ENCODE peak calls at places on chromosomes 7 and 10, in eight cellular contexts. Z is AG04450, K is H9, C is upper lobe of left lung, Y is uterus, Q is GM13977, T is fibroblast of mammary gland, F is activated B cell treated with CpG ODN at 0.5 μM for 24 hours. L is an unnamed sample.

GRCh38 chr10:17817790-17818189 is 8.6 kb downstream of the MRC1 start:
- DNase-seq in Z (no peak), K (no peak), C (no peak), Y (no peak), Q (no peak), T (no peak), F (no peak), L (no peak)

GRCh38 chr10:35768011-35768410 is 125.9 kb upstream of the FZD8 start:
- DNase-seq in Z (no peak), K (no peak), C (no peak), Y (no peak), Q (no peak), T (no peak), F (no peak), L (no peak)

GRCh38 chr10:99631496-99631895 is 11.3 kb upstream of the SLC25A28 start:
- DNase-seq in Z (no peak), K (no peak), C (no peak), Y (no peak), Q (no peak), T (peak), F (no peak), L (no peak)

GRCh38 chr7:67429735-67430134 is 433.1 kb downstream of the TYW1 start:
- DNase-seq in Z (no peak), K (no peak), C (no peak), Y (no peak), Q (no peak), T (no peak), F (no peak), L (no peak)

GRCh38 chr10:15719062-15719898 is 442 bp downstream of the ITGA8 start:
- DNase-seq in Z (no peak), K (peak), C (peak), Y (no peak), Q (peak), T (no peak), F (no peak), L (peak)

GRCh38 chr7:50599385-50599784 is 34.2 kb upstream of the DDC start:
- DNase-seq in Z (no peak), K (no peak), C (no peak), Y (no peak), Q (no peak), T (no peak), F (no peak), L (no peak)

GRCh38 chr10:110430369-110431273 is 67.1 kb upstream of the DUSP5 start:
- DNase-seq in Z (no peak), K (no peak), C (no peak), Y (no peak), Q (no peak), T (peak), F (no peak), L (no peak)

GRCh38 chr7:45174966-45175765 is 17.6 kb downstream of the RAMP3 start:
- DNase-seq in Z (no peak), K (no peak), C (no peak), Y (no peak), Q (no peak), T (no peak), F (no peak), L (no peak)

GRCh38 chr7:92836489-92837213 is at the start of gene CDK6:
- DNase-seq in Z (no peak), K (peak), C (peak), Y (peak), Q (peak), T (peak), F (peak), L (peak)

GRCh38 chr7:13279854-13280435 is 592.5 kb downstream of the ARL4A start:
- DNase-seq in Z (peak), K (no peak), C (no peak), Y (no peak), Q (no peak), T (peak), F (no peak), L (no peak)

GRCh38 chr10:124253006-124253405 is 159.6 kb upstream of the CHST15 start:
- DNase-seq in Z (no peak), K (no peak), C (no peak), Y (no peak), Q (no peak), T (no peak), F (no peak), L (no peak)

GRCh38 chr7:130733866-130734524 is at the start of gene KLF14:
- DNase-seq in Z (no peak), K (peak), C (peak), Y (peak), Q (peak), T (peak), F (peak), L (peak)

GRCh38 chr10:117552156-117552620 is 9.6 kb downstream of the EMX2 start:
- DNase-seq in Z (no peak), K (peak), C (peak), Y (peak), Q (no peak), T (no peak), F (no peak), L (no peak)

GRCh38 chr10:117554371-117554770 is 11.8 kb downstream of the EMX2 start:
- DNase-seq in Z (no peak), K (no peak), C (no peak), Y (no peak), Q (no peak), T (no peak), F (no peak), L (no peak)

GRCh38 chr10:117552759-117553158 is 10.2 kb downstream of the EMX2 start:
- DNase-seq in Z (no peak), K (no peak), C (no peak), Y (no peak), Q (no peak), T (no peak), F (no peak), L (no peak)

GRCh38 chr10:117553815-117554172 is 11.2 kb downstream of the EMX2 start:
- DNase-seq in Z (no peak), K (no peak), C (no peak), Y (no peak), Q (no peak), T (no peak), F (no peak), L (no peak)

GRCh38 chr10:117553171-117553814 is 10.7 kb downstream of the EMX2 start:
- DNase-seq in Z (no peak), K (peak), C (peak), Y (peak), Q (no peak), T (no peak), F (no peak), L (no peak)
- TF ChIP-seq CTCF in Z (no peak), K (peak), C (no peak), Y (peak), Q (no peak), T (no peak), F (no peak), L (no peak)

DNA sequence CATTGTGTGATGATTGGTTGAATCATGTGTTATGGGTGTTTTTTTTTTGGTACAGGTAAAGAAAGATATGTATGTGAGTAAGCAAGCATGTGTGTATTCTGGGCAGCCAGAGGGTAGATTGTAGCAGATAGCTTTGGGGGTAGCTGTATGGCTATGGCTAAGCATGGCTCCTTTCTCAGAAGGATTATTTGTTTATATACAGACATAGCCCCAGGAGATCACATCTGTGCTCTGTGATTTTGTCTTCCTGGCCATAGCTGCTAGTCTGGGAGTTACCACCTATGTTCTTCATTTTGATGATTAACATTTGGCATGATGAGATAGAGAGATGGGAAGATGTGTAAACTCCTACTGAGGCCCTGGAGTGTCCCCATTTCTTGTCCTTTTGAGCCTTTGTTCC is 23.2 kb upstream of the ICA1 start:
- DNase-seq in Z (no peak), K (no peak), C (no peak), Y (no peak), Q (no peak), T (no peak), F (no peak), L (no peak)
- TF ChIP-seq CTCF in Z (no peak), K (no peak), C (no peak), Y (no peak), Q (no peak), T (no peak), F (no peak), L (no peak)

DNA sequence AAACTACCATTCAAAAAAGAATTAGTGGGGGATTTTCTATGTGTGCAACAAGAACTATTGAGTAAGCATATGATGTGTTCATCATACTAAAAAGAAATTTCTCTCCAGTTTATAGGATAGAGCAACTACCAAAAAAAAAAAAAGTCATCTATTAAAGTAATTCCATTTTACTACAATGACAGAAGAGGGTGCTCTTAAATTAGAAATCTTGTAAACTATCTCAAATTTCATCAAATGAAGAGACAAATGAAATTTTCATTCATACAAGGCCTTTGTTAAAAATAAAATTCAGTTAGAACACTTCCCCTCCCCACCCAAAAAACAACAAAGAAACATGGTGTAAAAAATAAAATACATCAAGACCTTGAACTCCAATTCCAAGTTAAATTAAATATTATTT is 195.4 kb upstream of the PLXDC2 start:
- DNase-seq in Z (no peak), K (no peak), C (no peak), Y (no peak), Q (no peak), T (peak), F (no peak), L (no peak)
- TF ChIP-seq CTCF in Z (no peak), K (no peak), C (no peak), Y (no peak), Q (no peak), T (no peak), F (no peak), L (no peak)

DNA sequence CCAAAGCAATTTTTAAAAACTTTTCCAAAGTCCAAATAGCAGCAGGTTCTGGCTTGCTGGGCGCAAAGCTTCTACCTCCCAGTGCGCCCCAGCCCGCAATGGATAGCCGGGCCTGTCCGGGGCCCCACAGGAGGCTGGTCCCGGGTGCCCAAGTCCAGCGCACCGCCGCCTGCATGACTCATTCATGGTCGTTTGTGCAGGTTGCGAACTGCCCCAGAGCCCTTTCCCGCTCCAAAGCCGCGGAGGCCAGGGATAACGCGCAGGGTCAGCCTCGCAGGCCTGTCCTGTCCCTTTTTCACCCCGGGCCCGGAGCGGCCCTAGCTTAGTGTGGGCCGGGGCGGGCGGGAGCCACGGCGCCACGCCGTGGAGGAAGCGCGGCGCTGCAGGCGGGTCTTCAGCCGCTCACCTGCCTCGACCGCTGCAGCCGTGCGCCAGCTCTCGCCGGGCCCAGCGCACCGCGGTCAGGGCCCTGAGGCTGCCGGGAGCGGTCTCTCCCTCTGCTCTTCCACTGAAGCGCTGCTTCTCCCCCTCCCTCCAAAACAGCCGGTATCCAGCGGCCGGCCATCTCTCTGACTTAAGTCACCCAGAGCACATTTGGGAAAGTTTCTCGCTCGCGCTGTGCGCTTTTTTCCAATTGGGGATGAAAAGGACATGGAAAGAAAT is 1.7 kb upstream of the EGR2 start:
- DNase-seq in Z (no peak), K (peak), C (peak), Y (peak), Q (peak), T (peak), F (peak), L (peak)
- TF ChIP-seq CTCF in Z (peak), K (peak), C (peak), Y (peak), Q (peak), T (peak), F (peak), L (peak)

GRCh38 chr10:10776363-10776762 is 241.3 kb upstream of the CELF2 start:
- DNase-seq in Z (no peak), K (no peak), C (peak), Y (no peak), Q (no peak), T (no peak), F (no peak), L (no peak)

GRCh38 chr10:10773109-10773508 is 244.6 kb upstream of the CELF2 start:
- DNase-seq in Z (no peak), K (no peak), C (no peak), Y (no peak), Q (no peak), T (no peak), F (no peak), L (no peak)

GRCh38 chr10:10774416-10774815 is 243.3 kb upstream of the CELF2 start:
- DNase-seq in Z (no peak), K (no peak), C (no peak), Y (no peak), Q (no peak), T (no peak), F (no peak), L (no peak)

GRCh38 chr10:10777279-10777678 is 240.4 kb upstream of the CELF2 start:
- DNase-seq in Z (no peak), K (no peak), C (no peak), Y (no peak), Q (no peak), T (no peak), F (no peak), L (no peak)

GRCh38 chr10:10772411-10772810 is 245.3 kb upstream of the CELF2 start:
- DNase-seq in Z (no peak), K (no peak), C (no peak), Y (no peak), Q (no peak), T (no peak), F (no peak), L (no peak)
- TF ChIP-seq CTCF in Z (no peak), K (no peak), C (no peak), Y (no peak), Q (no peak), T (no peak), F (no peak), L (no peak)

GRCh38 chr10:31322647-31323046 is 3.6 kb downstream of the ZEB1 start:
- DNase-seq in Z (no peak), K (no peak), C (no peak), Y (no peak), Q (peak), T (peak), F (no peak), L (no peak)
- TF ChIP-seq CTCF in Z (peak), K (no peak), C (no peak), Y (peak), Q (peak), T (peak), F (no peak), L (peak)

GRCh38 chr10:113560071-113560470 is 7.2 kb downstream of the HABP2 start:
- DNase-seq in Z (no peak), K (no peak), C (no peak), Y (no peak), Q (no peak), T (no peak), F (no peak), L (no peak)
- TF ChIP-seq CTCF in Z (no peak), K (no peak), C (no peak), Y (no peak), Q (no peak), T (no peak), F (no peak), L (no peak)

GRCh38 chr7:141225916-141226618 is 152.2 kb downstream of the TMEM178B start:
- DNase-seq in Z (no peak), K (no peak), C (no peak), Y (no peak), Q (no peak), T (no peak), F (no peak), L (no peak)

GRCh38 chr7:141228482-141228881 is 154.6 kb downstream of the TMEM178B start:
- DNase-seq in Z (no peak), K (no peak), C (no peak), Y (no peak), Q (no peak), T (no peak), F (no peak), L (no peak)

GRCh38 chr7:141227454-141227853 is 153.6 kb downstream of the TMEM178B start:
- DNase-seq in Z (no peak), K (no peak), C (no peak), Y (no peak), Q (no peak), T (no peak), F (no peak), L (no peak)

GRCh38 chr7:141232286-141233051 is 158.6 kb downstream of the TMEM178B start:
- DNase-seq in Z (no peak), K (no peak), C (no peak), Y (no peak), Q (no peak), T (no peak), F (no peak), L (no peak)

GRCh38 chr7:141231018-141231792 is 157.3 kb downstream of the TMEM178B start:
- DNase-seq in Z (no peak), K (peak), C (no peak), Y (no peak), Q (no peak), T (peak), F (no peak), L (peak)
- TF ChIP-seq CTCF in Z (peak), K (peak), C (no peak), Y (no peak), Q (peak), T (peak), F (no peak), L (peak)

GRCh38 chr10:115706482-115707076 is 566.4 kb downstream of the GFRA1 start:
- DNase-seq in Z (no peak), K (no peak), C (no peak), Y (no peak), Q (no peak), T (peak), F (no peak), L (no peak)
- TF ChIP-seq CTCF in Z (peak), K (peak), C (peak), Y (peak), Q (peak), T (peak), F (no peak), L (peak)

L was measured in adrenal gland.